ENCODE peak calls at places on chromosomes 13 and 19, in five cellular contexts. B is activated naive CD4-positive, alpha-beta T cell treated with anti-CD3 and anti-CD28 coated beads for 36 hours; K is AG04450; U is NT2/D1; T is NCI-H748 treated with DMSO at 0.1 percent for 48 hours. H is an unnamed sample.

GRCh38 chr13:40668335-40668734 is 1.9 kb upstream of the FOXO1 start:
- DNase-seq in U (no peak), T (no peak), B (peak), K (no peak), H (peak)

GRCh38 chr19:49875801-49876421 is 1.2 kb downstream of the AKT1S1 start:
- DNase-seq in B (peak), U (no peak), K (no peak), T (peak), H (peak)

GRCh38 chr19:45442927-45443461 is 19.3 kb upstream of the ERCC1 start:
- DNase-seq in U (no peak), T (no peak), B (peak), K (no peak), H (peak)

GRCh38 chr13:29924482-29924884 is 74.1 kb upstream of the UBL3 start:
- DNase-seq in U (no peak), K (no peak), T (no peak), B (no peak), H (no peak)

GRCh38 chr19:8615813-8616596 is 5.5 kb upstream of the ADAMTS10 start:
- DNase-seq in U (no peak), K (no peak), B (peak), T (no peak), H (peak)

GRCh38 chr19:8334458-8335342 is 8.4 kb downstream of the KANK3 start:
- DNase-seq in B (no peak), K (no peak), T (peak), U (no peak), H (peak)

GRCh38 chr13:113183450-113184129 is 24.9 kb downstream of the PCID2 start:
- DNase-seq in U (no peak), K (no peak), T (no peak), B (no peak), H (no peak)

GRCh38 chr19:12841094-12841493 is 2.8 kb downstream of the MAST1 start:
- DNase-seq in B (no peak), U (peak), K (no peak), T (no peak), H (no peak)

GRCh38 chr19:16869331-16869972 is 19.3 kb upstream of the F2RL3 start:
- DNase-seq in T (no peak), K (no peak), B (no peak), U (no peak), H (no peak)

GRCh38 chr13:107365466-107366215 is 797.7 kb upstream of the ARGLU1 start:
- DNase-seq in T (no peak), B (no peak), U (no peak), K (peak), H (no peak)

GRCh38 chr19:17468302-17469091 is 1.8 kb upstream of the SLC27A1 start:
- DNase-seq in T (no peak), B (no peak), K (no peak), U (no peak), H (peak)

GRCh38 chr13:96460571-96460970 is 370.7 kb downstream of the HS6ST3 start:
- DNase-seq in T (peak), U (no peak), K (no peak), B (no peak), H (no peak)

GRCh38 chr13:24032252-24032651 is 128.3 kb upstream of the SPATA13 start:
- DNase-seq in B (no peak), U (no peak), K (peak), T (no peak), H (no peak)

H was measured in left ventricle myocardium superior.